ENCODE peak calls at places on chromosomes 2 and 18, in ten cellular contexts. B is lower leg skin, T is GM10248, K is body of pancreas, G is Calu3, X is A673, W is GM23338, N is right atrium auricular region, P is heart left ventricle, D is retinal pigment epithelial cell. J is an unnamed sample.

GRCh38 chr18:68984342-68984741 is 186.5 kb downstream of the CCDC102B start:
- DNase-seq in B (no peak), T (no peak), K (no peak), G (no peak), X (no peak), W (no peak), N (no peak), P (no peak), D (no peak), J (no peak)

GRCh38 chr2:79585701-79586428 is 73.0 kb downstream of the CTNNA2 start:
- DNase-seq in B (no peak), T (no peak), K (no peak), G (no peak), X (no peak), W (no peak), N (no peak), P (no peak), D (no peak), J (no peak)

GRCh38 chr2:156435392-156435724 is 821 bp upstream of the GPD2 start:
- DNase-seq in B (no peak), T (no peak), K (no peak), G (no peak), X (no peak), W (no peak), N (no peak), P (no peak), D (no peak), J (no peak)

GRCh38 chr18:66599190-66599589 is 4.7 kb downstream of the CDH19 start:
- DNase-seq in B (no peak), T (no peak), K (no peak), G (peak), X (no peak), W (no peak), N (no peak), P (no peak), D (peak), J (no peak)

GRCh38 chr18:5510109-5510846 is 33.5 kb downstream of the EPB41L3 start:
- DNase-seq in B (no peak), T (no peak), K (no peak), G (no peak), X (no peak), W (no peak), N (no peak), P (no peak), D (no peak), J (no peak)

GRCh38 chr18:2410688-2411087 is 160.6 kb downstream of the METTL4 start:
- DNase-seq in B (no peak), T (no peak), K (no peak), G (peak), X (no peak), W (no peak), N (no peak), P (no peak), D (peak), J (no peak)

GRCh38 chr18:58132595-58133191 is 88.7 kb downstream of the NEDD4L start:
- DNase-seq in B (peak), T (no peak), K (no peak), G (no peak), X (no peak), W (no peak), N (no peak), P (no peak), D (no peak), J (no peak)

GRCh38 chr2:85135066-85135914 is 2.1 kb downstream of the TCF7L1 start:
- DNase-seq in B (no peak), T (no peak), K (no peak), G (no peak), X (no peak), W (peak), N (no peak), P (no peak), D (no peak), J (no peak)

GRCh38 chr2:61536086-61536722 is 2.0 kb downstream of the XPO1 start:
- DNase-seq in B (peak), T (no peak), K (no peak), G (no peak), X (peak), W (no peak), N (no peak), P (no peak), D (no peak), J (no peak)

GRCh38 chr18:60146220-60146960 is 226.2 kb downstream of the MC4R start:
- DNase-seq in B (no peak), T (no peak), K (no peak), G (no peak), X (no peak), W (no peak), N (no peak), P (no peak), D (no peak), J (no peak)

GRCh38 chr2:126720647-126721046 is 64.7 kb downstream of the GYPC start:
- DNase-seq in B (no peak), T (no peak), K (no peak), G (no peak), X (no peak), W (no peak), N (peak), P (no peak), D (no peak), J (no peak)

GRCh38 chr18:21740724-21741510 is at the start of gene MIB1:
- DNase-seq in B (no peak), T (peak), K (peak), G (no peak), X (peak), W (no peak), N (no peak), P (peak), D (no peak), J (peak)

GRCh38 chr2:23722255-23722654 is 204.7 kb downstream of the ATAD2B start:
- DNase-seq in B (no peak), T (no peak), K (no peak), G (no peak), X (no peak), W (no peak), N (no peak), P (no peak), D (no peak), J (no peak)

GRCh38 chr2:216689397-216689796 is 6.0 kb downstream of the IGFBP5 start:
- DNase-seq in B (no peak), T (no peak), K (no peak), G (no peak), X (no peak), W (no peak), N (no peak), P (no peak), D (no peak), J (no peak)

GRCh38 chr2:216316743-216317142 is 55.5 kb downstream of the MARCHF4 start:
- DNase-seq in B (no peak), T (no peak), K (no peak), G (no peak), X (no peak), W (no peak), N (no peak), P (no peak), D (peak), J (no peak)

GRCh38 chr2:106867231-106867943 is 18.6 kb downstream of the ST6GAL2 start:
- DNase-seq in B (peak), T (no peak), K (no peak), G (no peak), X (no peak), W (no peak), N (no peak), P (no peak), D (no peak), J (no peak)

GRCh38 chr18:58004317-58004716 is 39.7 kb upstream of the NEDD4L start:
- DNase-seq in B (no peak), T (no peak), K (no peak), G (no peak), X (no peak), W (no peak), N (no peak), P (no peak), D (peak), J (peak)

GRCh38 chr2:235567842-235568241 is 74.0 kb downstream of the AGAP1 start:
- DNase-seq in B (no peak), T (no peak), K (no peak), G (no peak), X (no peak), W (no peak), N (no peak), P (no peak), D (no peak), J (no peak)

GRCh38 chr2:33617401-33617800 is 18.3 kb upstream of the FAM98A start:
- DNase-seq in B (no peak), T (no peak), K (no peak), G (no peak), X (no peak), W (no peak), N (no peak), P (no peak), D (no peak), J (no peak)

GRCh38 chr2:46308081-46308480 is 10.9 kb downstream of the EPAS1 start:
- DNase-seq in B (no peak), T (no peak), K (no peak), G (no peak), X (no peak), W (no peak), N (no peak), P (no peak), D (no peak), J (no peak)

GRCh38 chr18:70243545-70243944 is 38.1 kb upstream of the RTTN start:
- DNase-seq in B (no peak), T (no peak), K (no peak), G (no peak), X (no peak), W (no peak), N (no peak), P (no peak), D (no peak), J (no peak)

GRCh38 chr2:216776076-216776726 is 80.9 kb upstream of the IGFBP5 start:
- DNase-seq in B (no peak), T (no peak), K (no peak), G (no peak), X (no peak), W (no peak), N (no peak), P (no peak), D (no peak), J (no peak)

GRCh38 chr2:15640291-15640711 is 48.6 kb downstream of the DDX1 start:
- DNase-seq in B (peak), T (no peak), K (no peak), G (no peak), X (peak), W (no peak), N (peak), P (peak), D (peak), J (peak)

GRCh38 chr2:56565143-56565542 is 381.4 kb downstream of the CCDC85A start:
- DNase-seq in B (no peak), T (no peak), K (no peak), G (no peak), X (no peak), W (no peak), N (no peak), P (no peak), D (no peak), J (no peak)

GRCh38 chr2:32212293-32212692 is 46.6 kb downstream of the SLC30A6 start:
- DNase-seq in B (no peak), T (no peak), K (no peak), G (no peak), X (no peak), W (no peak), N (no peak), P (no peak), D (no peak), J (no peak)

DNA sequence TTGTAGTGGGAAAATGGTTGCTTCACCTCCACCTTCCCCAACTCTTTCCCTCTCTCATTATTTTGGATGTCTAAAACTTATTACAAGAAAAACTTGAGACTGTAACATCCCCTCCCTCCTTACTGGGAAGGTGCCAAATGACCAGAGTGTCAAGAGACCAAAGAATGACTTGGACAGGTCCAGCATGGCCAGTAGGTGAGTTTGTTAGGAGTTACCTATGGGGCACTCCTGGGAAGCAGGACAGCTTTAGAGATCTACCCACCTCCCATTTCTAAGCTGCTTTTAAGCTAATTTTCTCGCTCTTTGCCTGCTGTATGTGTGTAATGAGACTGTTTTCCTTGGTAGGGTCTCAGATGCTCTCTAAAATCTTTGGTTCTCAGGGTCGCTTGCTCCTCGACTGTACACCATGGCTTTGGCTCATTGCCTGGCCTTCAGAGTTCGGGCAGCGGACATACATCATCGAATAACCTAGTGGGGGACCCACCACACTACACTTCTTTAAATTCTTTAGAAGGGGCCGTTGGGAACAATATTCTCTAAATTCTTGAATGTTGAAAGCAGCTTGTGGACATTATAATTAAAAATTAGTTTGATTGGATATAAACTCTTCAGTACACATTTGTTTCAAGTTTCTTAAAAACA is 45.2 kb downstream of the SLC30A6 start:
- DNase-seq in B (no peak), T (no peak), K (no peak), G (no peak), X (no peak), W (peak), N (no peak), P (no peak), D (no peak), J (no peak)
- TF ChIP-seq CTCF in B (no peak), T (no peak), K (no peak), G (no peak), X (no peak), W (peak), N (no peak), P (no peak), D (no peak), J (no peak)

GRCh38 chr2:4715065-4715464 is 977.1 kb upstream of the SOX11 start:
- DNase-seq in B (no peak), T (no peak), K (no peak), G (no peak), X (peak), W (peak), N (no peak), P (no peak), D (no peak), J (no peak)
- TF ChIP-seq CTCF in B (no peak), T (no peak), K (no peak), G (no peak), X (peak), W (peak), N (no peak), P (no peak), D (no peak), J (no peak)

DNA sequence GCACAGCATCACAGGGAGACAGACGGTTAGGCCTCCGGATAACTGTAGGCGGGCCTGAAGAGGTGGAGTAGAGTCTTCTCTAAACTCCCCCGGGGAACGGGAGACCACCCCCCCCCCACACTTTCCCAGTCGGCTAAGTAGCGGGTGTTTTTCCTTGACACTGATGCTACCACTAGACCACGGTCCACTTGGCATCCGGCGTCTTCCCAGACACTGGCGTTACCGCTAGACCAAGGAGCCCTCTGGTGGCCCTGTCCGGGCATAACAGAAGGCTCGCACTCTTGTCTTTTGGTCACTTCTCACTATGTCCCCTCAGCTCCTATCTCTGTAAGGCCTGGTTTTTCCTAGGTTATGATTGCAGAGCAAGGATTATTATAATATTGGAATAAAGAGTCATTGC is 25.7 kb upstream of the NCL start:
- DNase-seq in B (peak), T (no peak), K (no peak), G (no peak), X (no peak), W (peak), N (no peak), P (no peak), D (no peak), J (no peak)
- TF ChIP-seq CTCF in B (no peak), T (peak), K (no peak), G (no peak), X (peak), W (peak), N (no peak), P (peak), D (peak), J (peak)

DNA sequence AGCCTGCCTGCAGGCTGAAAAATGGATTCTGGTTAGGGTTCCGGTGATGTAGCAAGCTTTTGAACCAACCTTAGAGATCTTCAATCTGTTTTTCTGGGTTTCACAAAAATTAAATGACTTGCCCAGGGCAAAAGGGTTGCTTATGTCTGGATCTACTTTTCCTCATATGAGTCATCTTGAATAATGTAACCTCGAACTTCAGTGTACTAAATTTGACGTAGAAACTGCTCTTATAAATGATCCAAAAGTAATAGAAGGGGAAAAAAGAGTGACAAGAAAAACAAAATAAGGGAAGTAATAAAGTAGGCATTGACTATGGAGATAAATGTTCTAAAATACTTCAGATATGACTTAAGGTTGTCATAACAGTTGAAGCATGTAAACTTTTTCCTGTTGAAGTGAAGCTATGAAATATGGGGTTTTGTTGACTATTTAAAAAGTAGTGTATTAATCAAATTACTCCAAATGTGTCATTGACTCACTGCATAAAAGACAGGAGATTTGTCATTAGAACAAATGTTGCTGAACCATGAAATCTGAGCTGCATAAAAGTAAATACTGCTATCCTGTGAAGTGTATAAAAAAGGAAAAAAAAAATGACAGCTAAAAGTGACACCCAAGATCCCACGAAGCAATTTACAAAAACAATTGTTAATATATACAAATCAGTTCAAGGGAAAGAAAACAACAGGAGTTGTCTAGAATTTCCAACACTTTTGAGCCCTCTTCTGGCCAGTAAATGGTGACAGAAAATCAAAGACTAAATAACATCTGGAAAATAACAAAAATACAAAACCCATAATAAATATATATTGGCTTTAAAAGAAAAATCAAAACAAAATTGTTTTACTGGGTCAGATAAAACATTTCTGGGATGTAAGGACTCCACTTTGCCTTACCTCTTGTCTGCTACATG is 103.6 kb upstream of the SERPINE2 start:
- DNase-seq in B (no peak), T (no peak), K (no peak), G (no peak), X (peak), W (no peak), N (no peak), P (no peak), D (no peak), J (no peak)
- TF ChIP-seq CTCF in B (no peak), T (no peak), K (no peak), G (no peak), X (peak), W (no peak), N (no peak), P (no peak), D (no peak), J (no peak)

GRCh38 chr2:59896499-59896898 is 657.0 kb downstream of the BCL11A start:
- DNase-seq in B (no peak), T (no peak), K (no peak), G (no peak), X (no peak), W (peak), N (no peak), P (no peak), D (no peak), J (no peak)

GRCh38 chr2:59893612-59894011 is 659.8 kb downstream of the BCL11A start:
- DNase-seq in B (no peak), T (no peak), K (no peak), G (no peak), X (no peak), W (no peak), N (no peak), P (no peak), D (no peak), J (no peak)

GRCh38 chr2:59888706-59889105 is 664.7 kb downstream of the BCL11A start:
- DNase-seq in B (no peak), T (no peak), K (no peak), G (no peak), X (no peak), W (no peak), N (no peak), P (no peak), D (no peak), J (no peak)

GRCh38 chr2:59889305-59889704 is 664.1 kb downstream of the BCL11A start:
- DNase-seq in B (no peak), T (no peak), K (no peak), G (no peak), X (no peak), W (no peak), N (no peak), P (no peak), D (no peak), J (no peak)

GRCh38 chr2:59892398-59892797 is 661.1 kb downstream of the BCL11A start:
- DNase-seq in B (no peak), T (no peak), K (no peak), G (no peak), X (no peak), W (peak), N (no peak), P (no peak), D (no peak), J (no peak)
- TF ChIP-seq CTCF in B (no peak), T (no peak), K (no peak), G (no peak), X (no peak), W (no peak), N (no peak), P (no peak), D (no peak), J (no peak)

GRCh38 chr18:36752929-36753865 is 75.6 kb downstream of the TPGS2 start:
- DNase-seq in B (no peak), T (no peak), K (no peak), G (no peak), X (no peak), W (no peak), N (no peak), P (no peak), D (no peak), J (no peak)
- TF ChIP-seq CTCF in B (no peak), T (no peak), K (no peak), G (no peak), X (no peak), W (no peak), N (no peak), P (no peak), D (no peak), J (peak)

GRCh38 chr2:225466891-225467604 is 67.5 kb downstream of the NYAP2 start:
- DNase-seq in B (no peak), T (no peak), K (no peak), G (peak), X (no peak), W (no peak), N (no peak), P (no peak), D (no peak), J (no peak)

GRCh38 chr2:225465827-225466226 is 66.3 kb downstream of the NYAP2 start:
- DNase-seq in B (no peak), T (no peak), K (no peak), G (no peak), X (no peak), W (peak), N (no peak), P (no peak), D (no peak), J (no peak)

GRCh38 chr2:225464346-225465025 is 65.0 kb downstream of the NYAP2 start:
- DNase-seq in B (no peak), T (no peak), K (no peak), G (no peak), X (no peak), W (no peak), N (no peak), P (no peak), D (no peak), J (no peak)

GRCh38 chr2:225463449-225463848 is 63.9 kb downstream of the NYAP2 start:
- DNase-seq in B (no peak), T (no peak), K (no peak), G (no peak), X (no peak), W (no peak), N (no peak), P (no peak), D (no peak), J (no peak)

DNA sequence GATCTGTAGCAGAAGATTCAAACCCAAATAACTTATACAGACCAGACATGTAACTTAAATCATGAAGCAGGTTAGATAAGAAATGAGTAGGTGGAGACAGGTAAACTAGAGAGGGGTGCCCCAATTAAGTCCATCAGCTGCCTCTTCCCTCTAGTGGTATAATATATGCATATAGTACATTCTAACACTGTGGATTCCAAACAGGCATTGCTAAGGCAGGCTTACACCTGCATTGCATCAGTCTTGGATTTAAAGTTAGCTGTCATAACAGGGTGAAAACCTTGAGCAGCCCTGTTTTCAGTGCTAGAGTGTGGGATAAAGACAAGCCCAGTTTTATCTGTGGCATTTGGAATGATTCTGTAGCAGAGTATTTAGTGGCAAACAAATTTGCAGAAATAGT is 63.4 kb downstream of the NYAP2 start:
- DNase-seq in B (no peak), T (no peak), K (no peak), G (no peak), X (no peak), W (no peak), N (no peak), P (no peak), D (no peak), J (no peak)
- TF ChIP-seq CTCF in B (no peak), T (no peak), K (no peak), G (peak), X (no peak), W (no peak), N (no peak), P (no peak), D (peak), J (no peak)

J was measured in AG04450.